ENCODE peak calls at places on chromosomes 3 and 15, in six cellular contexts. P is pancreas, Y is WTC11, I is heart left ventricle, A is neural crest cell, C is cardiac muscle cell. U is an unnamed sample.

GRCh38 chr15:95341686-95342085 is 988.8 kb upstream of the NR2F2 start:
- DNase-seq in P (no peak), Y (no peak), I (no peak), A (no peak), C (no peak), U (no peak)

GRCh38 chr3:46162975-46163550 is 45.0 kb downstream of the CCR1 start:
- DNase-seq in P (no peak), Y (no peak), I (no peak), A (no peak), C (no peak), U (no peak)

GRCh38 chr3:171790574-171790897 is 19.7 kb downstream of the PLD1 start:
- DNase-seq in P (no peak), Y (no peak), I (no peak), A (no peak), C (no peak), U (no peak)

GRCh38 chr15:41286665-41287333 is 45.6 kb downstream of the OIP5 start:
- DNase-seq in P (no peak), Y (no peak), I (no peak), A (no peak), C (peak), U (no peak)

GRCh38 chr3:120348065-120348980 is 831 bp downstream of the LRRC58 start:
- DNase-seq in P (no peak), Y (peak), I (no peak), A (no peak), C (no peak), U (peak)

GRCh38 chr3:98602078-98602678 is 8.8 kb upstream of the CPOX start:
- DNase-seq in P (no peak), Y (no peak), I (no peak), A (peak), C (peak), U (peak)

GRCh38 chr3:153250450-153250849 is 88.4 kb downstream of the RAP2B start:
- DNase-seq in P (no peak), Y (no peak), I (no peak), A (no peak), C (no peak), U (no peak)

GRCh38 chr15:59174161-59174845 is 32.3 kb upstream of the LDHAL6B start:
- DNase-seq in P (no peak), Y (no peak), I (no peak), A (no peak), C (no peak), U (no peak)

GRCh38 chr3:169822983-169823382 is 10.3 kb upstream of the LRRC34 start:
- DNase-seq in P (no peak), Y (no peak), I (no peak), A (no peak), C (no peak), U (no peak)

GRCh38 chr15:76012021-76012551 is at the start of gene NRG4:
- DNase-seq in P (peak), Y (no peak), I (no peak), A (no peak), C (peak), U (no peak)

GRCh38 chr15:90082140-90082713 is 20.0 kb downstream of the IDH2 start:
- DNase-seq in P (no peak), Y (no peak), I (no peak), A (no peak), C (no peak), U (no peak)

GRCh38 chr15:65416845-65417416 is 5.8 kb downstream of the IGDCC4 start:
- DNase-seq in P (no peak), Y (peak), I (peak), A (no peak), C (peak), U (no peak)

GRCh38 chr3:178536271-178537079 is at the start of gene KCNMB2:
- DNase-seq in P (no peak), Y (no peak), I (no peak), A (no peak), C (peak), U (no peak)

GRCh38 chr15:81516012-81516411 is 142.0 kb upstream of the TMC3 start:
- DNase-seq in P (no peak), Y (no peak), I (no peak), A (no peak), C (peak), U (no peak)

GRCh38 chr3:41102053-41102556 is 97.2 kb upstream of the CTNNB1 start:
- DNase-seq in P (no peak), Y (no peak), I (no peak), A (no peak), C (no peak), U (no peak)

GRCh38 chr3:170690133-170690981 is 104.5 kb upstream of the SLC7A14 start:
- DNase-seq in P (peak), Y (peak), I (peak), A (peak), C (peak), U (peak)

GRCh38 chr15:52392008-52392687 is 96.5 kb upstream of the MYO5C start:
- DNase-seq in P (no peak), Y (peak), I (no peak), A (no peak), C (no peak), U (no peak)

GRCh38 chr15:44394062-44394461 is 33.4 kb upstream of the CTDSPL2 start:
- DNase-seq in P (no peak), Y (no peak), I (no peak), A (no peak), C (peak), U (no peak)

GRCh38 chr3:60555704-60556340 is 695.4 kb downstream of the FHIT start:
- DNase-seq in P (no peak), Y (peak), I (no peak), A (no peak), C (no peak), U (peak)

GRCh38 chr15:71705151-71705550 is 105.2 kb upstream of the NR2E3 start:
- DNase-seq in P (no peak), Y (no peak), I (no peak), A (no peak), C (peak), U (no peak)

GRCh38 chr3:128050597-128050996 is 1.6 kb upstream of the SEC61A1 start:
- DNase-seq in P (no peak), Y (no peak), I (peak), A (no peak), C (peak), U (no peak)

GRCh38 chr3:159854500-159855124 is 134.0 kb upstream of the IL12A start:
- DNase-seq in P (no peak), Y (no peak), I (no peak), A (no peak), C (peak), U (no peak)

GRCh38 chr15:37090543-37091175 is 9.7 kb downstream of the MEIS2 start:
- DNase-seq in P (no peak), Y (no peak), I (no peak), A (no peak), C (no peak), U (no peak)

GRCh38 chr3:143329567-143330164 is 210.1 kb downstream of the CHST2 start:
- DNase-seq in P (no peak), Y (no peak), I (no peak), A (no peak), C (peak), U (no peak)

GRCh38 chr3:184636774-184637316 is 75.0 kb downstream of the MAGEF1 start:
- DNase-seq in P (no peak), Y (no peak), I (no peak), A (no peak), C (peak), U (peak)

DNA sequence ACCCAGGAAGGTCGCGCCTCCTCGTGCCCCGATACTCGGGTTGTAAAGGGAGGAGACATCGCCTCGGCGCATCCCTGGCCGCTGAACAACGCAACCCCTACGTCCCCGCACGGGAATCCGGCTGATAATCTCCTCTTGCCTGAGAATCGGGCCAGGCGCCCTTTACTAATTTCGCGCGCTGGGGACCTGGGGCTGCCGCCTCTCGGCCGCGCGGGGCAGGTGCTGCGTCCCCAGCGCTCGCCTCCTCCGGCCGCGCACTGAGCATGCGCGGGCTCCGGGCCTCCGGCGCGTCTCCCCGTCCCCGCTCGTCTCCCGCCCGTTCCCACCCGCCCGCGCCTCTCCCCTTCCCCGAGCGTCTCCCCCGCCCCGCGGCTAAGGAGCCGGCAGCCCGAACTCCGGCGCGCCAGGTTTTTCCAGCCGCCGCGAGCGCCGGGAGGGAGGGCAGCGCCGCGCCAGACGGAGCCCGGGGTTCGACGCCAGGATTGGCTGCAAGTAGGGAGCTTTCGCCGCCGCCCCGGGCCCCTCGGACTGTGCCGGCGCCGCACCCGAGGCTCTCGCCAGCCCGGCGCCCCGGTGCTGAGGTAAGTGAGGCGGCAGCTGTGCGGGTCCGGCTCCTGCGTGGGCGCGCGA is at the start of gene CNTN4:
- DNase-seq in P (peak), Y (no peak), I (peak), A (peak), C (peak), U (peak)
- TF ChIP-seq CTCF in P (peak), Y (no peak), I (no peak), A (peak), C (no peak), U (no peak)

GRCh38 chr3:36741285-36741684 is 23.1 kb downstream of the DCLK3 start:
- DNase-seq in P (no peak), Y (peak), I (no peak), A (no peak), C (peak), U (no peak)
- TF ChIP-seq CTCF in P (no peak), Y (no peak), I (no peak), A (peak), C (peak), U (no peak)

GRCh38 chr15:23629234-23629805 is 18.3 kb downstream of the MAGEL2 start:
- DNase-seq in P (no peak), Y (no peak), I (no peak), A (no peak), C (no peak), U (no peak)
- TF ChIP-seq CTCF in P (peak), Y (no peak), I (peak), A (peak), C (peak), U (no peak)

GRCh38 chr15:97009036-97009555 is 678.6 kb downstream of the NR2F2 start:
- DNase-seq in P (no peak), Y (no peak), I (no peak), A (no peak), C (no peak), U (no peak)

GRCh38 chr15:97014001-97014400 is 683.5 kb downstream of the NR2F2 start:
- DNase-seq in P (no peak), Y (no peak), I (no peak), A (no peak), C (no peak), U (no peak)

GRCh38 chr15:97012986-97013385 is 682.5 kb downstream of the NR2F2 start:
- DNase-seq in P (no peak), Y (no peak), I (no peak), A (no peak), C (no peak), U (no peak)

GRCh38 chr15:97013491-97013890 is 683.0 kb downstream of the NR2F2 start:
- DNase-seq in P (no peak), Y (no peak), I (no peak), A (no peak), C (no peak), U (no peak)
- TF ChIP-seq CTCF in P (no peak), Y (no peak), I (no peak), A (no peak), C (no peak), U (no peak)

DNA sequence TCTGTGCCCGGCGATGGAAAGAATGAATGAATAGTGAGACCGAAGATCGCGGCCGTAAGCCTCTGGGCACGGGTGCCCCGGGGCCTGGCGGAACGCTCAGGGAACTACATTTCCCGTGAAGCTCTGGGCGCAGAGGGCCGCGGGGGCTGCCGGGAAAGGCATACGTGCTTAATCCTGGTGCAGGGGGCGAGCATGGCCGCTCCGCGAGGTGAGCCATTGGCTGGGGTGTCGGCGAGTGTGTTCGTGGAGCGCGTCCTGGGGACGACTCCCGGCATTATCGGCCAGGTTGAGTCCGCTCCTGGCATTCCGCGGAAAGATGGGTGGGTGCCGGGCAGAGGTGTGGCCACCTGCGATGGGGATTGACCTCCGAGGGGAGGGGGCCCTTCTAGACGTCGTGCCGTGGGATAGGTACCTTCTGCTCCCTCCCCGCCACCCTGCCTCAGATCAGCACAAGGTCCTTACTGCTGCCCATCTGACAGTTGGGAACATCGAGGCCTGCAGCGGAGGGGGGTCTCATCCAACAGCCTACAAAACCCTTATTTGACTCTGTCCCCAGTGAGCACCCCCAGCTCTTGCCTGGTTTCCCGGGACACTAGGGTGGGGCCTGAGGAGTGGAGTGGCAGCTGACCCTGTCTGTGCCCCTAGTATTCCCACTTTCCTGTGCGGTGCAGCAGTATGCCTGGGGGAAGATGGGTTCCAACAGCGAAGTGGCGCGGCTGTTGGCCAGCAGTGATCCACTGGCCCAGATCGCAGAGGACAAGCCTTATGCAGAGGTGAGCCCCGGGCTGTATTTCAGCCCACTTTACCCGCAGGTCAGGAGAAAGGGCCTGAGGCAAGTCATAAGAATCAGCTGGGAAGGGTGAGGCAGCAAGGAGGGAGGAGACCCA is at the start of gene MPI:
- DNase-seq in P (peak), Y (peak), I (peak), A (peak), C (peak), U (peak)
- TF ChIP-seq CTCF in P (no peak), Y (no peak), I (no peak), A (no peak), C (no peak), U (no peak)

DNA sequence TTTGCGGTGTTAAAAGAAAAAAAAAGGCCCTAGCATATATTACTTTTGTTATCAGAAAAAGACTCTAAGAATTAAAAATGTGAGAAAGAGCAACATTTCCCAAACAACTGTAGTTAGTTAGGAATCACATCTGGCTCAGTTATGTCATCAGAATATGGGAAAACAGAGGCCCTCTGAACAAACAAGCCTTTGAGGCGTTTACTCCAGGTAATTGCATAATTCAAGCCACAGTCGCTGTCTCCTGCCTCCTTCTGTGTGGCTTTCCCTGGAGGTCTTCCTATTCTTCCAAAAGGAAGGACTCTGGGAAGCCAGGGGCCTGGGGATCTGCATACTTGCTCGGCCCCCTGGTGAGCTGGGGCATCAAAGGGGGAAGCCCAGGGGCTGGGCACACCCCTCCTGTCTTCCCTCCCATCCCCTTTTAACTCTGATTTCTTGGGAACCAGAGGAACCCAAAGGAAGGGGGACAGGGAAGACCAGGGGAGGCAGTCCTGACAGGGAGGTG is 3.7 kb upstream of the FAM107A start:
- DNase-seq in P (no peak), Y (no peak), I (no peak), A (peak), C (peak), U (no peak)
- TF ChIP-seq CTCF in P (no peak), Y (no peak), I (no peak), A (no peak), C (no peak), U (no peak)

DNA sequence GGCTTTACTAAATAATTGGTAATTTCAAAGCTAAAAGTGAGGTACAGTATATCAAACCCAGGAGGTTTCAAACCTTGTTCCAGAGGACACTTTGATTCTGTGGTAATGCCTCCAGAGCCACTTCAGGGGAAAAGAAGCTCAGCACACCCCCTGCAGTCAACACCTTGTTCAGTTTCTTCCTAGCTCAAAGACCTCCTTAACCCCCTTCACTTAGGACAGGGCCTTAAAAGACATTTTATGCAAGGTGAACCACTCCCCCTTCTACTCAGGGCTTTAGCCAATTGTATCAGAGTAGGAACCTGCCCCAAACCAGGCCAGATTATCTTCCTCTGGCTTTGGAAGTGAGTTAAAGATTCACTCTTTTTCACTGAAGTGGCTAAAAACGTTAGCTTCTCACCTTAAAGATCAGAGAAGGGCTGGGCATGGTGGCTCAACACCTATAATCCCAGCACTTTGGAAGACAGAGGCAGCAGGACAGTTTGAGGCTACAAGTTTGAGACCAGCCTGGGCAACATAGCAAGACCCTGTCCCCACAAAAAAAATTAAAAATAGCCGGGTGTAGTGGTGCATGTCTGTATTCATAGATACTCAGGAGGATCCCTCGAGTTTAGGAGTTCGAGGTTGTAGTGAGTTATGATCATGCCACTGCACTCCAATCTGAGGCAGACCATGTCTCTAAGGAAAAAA is 3.4 kb downstream of the DENND6A start:
- DNase-seq in P (no peak), Y (no peak), I (no peak), A (no peak), C (no peak), U (no peak)
- TF ChIP-seq CTCF in P (no peak), Y (no peak), I (no peak), A (no peak), C (no peak), U (no peak)

GRCh38 chr15:78909160-78909695 is 35.6 kb downstream of the CTSH start:
- DNase-seq in P (no peak), Y (no peak), I (no peak), A (no peak), C (no peak), U (no peak)

GRCh38 chr15:78904599-78905358 is 32.1 kb downstream of the MORF4L1 start:
- DNase-seq in P (no peak), Y (no peak), I (no peak), A (no peak), C (no peak), U (no peak)

GRCh38 chr15:78906310-78906608 is 33.6 kb downstream of the MORF4L1 start:
- DNase-seq in P (no peak), Y (no peak), I (peak), A (no peak), C (peak), U (no peak)

GRCh38 chr15:78909791-78910228 is 35.0 kb downstream of the CTSH start:
- DNase-seq in P (no peak), Y (peak), I (no peak), A (peak), C (peak), U (peak)

GRCh38 chr15:78907577-78907976 is 34.9 kb downstream of the MORF4L1 start:
- DNase-seq in P (no peak), Y (peak), I (no peak), A (no peak), C (no peak), U (no peak)
- TF ChIP-seq CTCF in P (no peak), Y (no peak), I (peak), A (peak), C (peak), U (no peak)

DNA sequence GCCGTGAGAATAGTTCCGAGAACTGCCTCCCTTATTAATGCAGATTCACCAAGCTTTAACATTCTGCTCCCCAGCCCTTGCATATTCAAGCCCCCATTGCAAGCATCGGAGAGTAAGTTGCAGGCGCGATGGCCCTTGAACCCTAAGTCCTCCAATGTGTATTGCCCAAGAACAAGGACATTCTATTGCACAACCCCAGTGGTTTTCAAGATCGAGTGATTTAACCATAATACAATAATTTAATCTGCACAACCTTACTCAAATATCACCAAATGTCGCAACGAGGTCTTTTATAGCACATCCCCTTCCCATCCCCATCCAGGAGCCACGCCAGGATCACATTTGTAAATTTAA is 21.7 kb upstream of the PLXND1 start:
- DNase-seq in P (no peak), Y (no peak), I (peak), A (no peak), C (peak), U (no peak)
- TF ChIP-seq CTCF in P (no peak), Y (no peak), I (no peak), A (no peak), C (no peak), U (no peak)

GRCh38 chr3:10988991-10989484 is 3.5 kb upstream of the SLC6A1 start:
- DNase-seq in P (no peak), Y (no peak), I (no peak), A (no peak), C (no peak), U (no peak)
- TF ChIP-seq CTCF in P (no peak), Y (no peak), I (no peak), A (no peak), C (no peak), U (no peak)

U was measured in activated CD8-positive, alpha-beta T cell treated with anti-CD3 and anti-CD28 coated beads for 36 hours.